ENCODE peak calls at places on chromosomes 2 and 18, in six cellular contexts. G is SJCRH30, N is psoas muscle, C is ovary, R is OCI-LY7, B is cardiac muscle cell. U is an unnamed sample.

GRCh38 chr18:26394047-26394654 is 154.2 kb downstream of the KCTD1 start:
- DNase-seq in G (no peak), N (no peak), C (no peak), R (no peak), B (no peak), U (no peak)

GRCh38 chr2:69975853-69976462 is 14.5 kb upstream of the ASPRV1 start:
- DNase-seq in G (no peak), N (no peak), C (no peak), R (no peak), B (no peak), U (no peak)

GRCh38 chr18:79868168-79868784 is 70.5 kb downstream of the KCNG2 start:
- DNase-seq in G (no peak), N (no peak), C (no peak), R (no peak), B (no peak), U (no peak)

GRCh38 chr2:40150206-40150765 is 301.6 kb downstream of the SLC8A1 start:
- DNase-seq in G (no peak), N (no peak), C (no peak), R (no peak), B (no peak), U (no peak)

GRCh38 chr2:2501454-2502108 is 170.5 kb upstream of the MYT1L start:
- DNase-seq in G (no peak), N (no peak), C (no peak), R (no peak), B (no peak), U (peak; percentile 30)

GRCh38 chr2:172806426-172807008 is 70.9 kb downstream of the RAPGEF4 start:
- DNase-seq in G (peak; percentile 77), N (no peak), C (no peak), R (peak; percentile 44), B (peak; percentile 76), U (no peak)

GRCh38 chr2:241559489-241560180 is 1.1 kb downstream of the BOK start:
- DNase-seq in G (peak; percentile 41), N (no peak), C (peak; percentile 44), R (no peak), B (peak; percentile 63), U (no peak)

GRCh38 chr2:202375006-202375610 is 1.0 kb upstream of the BMPR2 start:
- DNase-seq in G (peak; percentile 16), N (peak; percentile 79), C (peak; percentile 76), R (no peak), B (peak; percentile 93), U (peak; percentile 67)

GRCh38 chr2:23206652-23207051 is 178.3 kb upstream of the KLHL29 start:
- DNase-seq in G (no peak), N (no peak), C (no peak), R (no peak), B (no peak), U (no peak)

GRCh38 chr2:238239552-238239871 is 326 bp downstream of the HES6 start:
- DNase-seq in G (no peak), N (no peak), C (no peak), R (no peak), B (no peak), U (peak; percentile 71)

GRCh38 chr2:174059178-174059874 is 94.2 kb upstream of the SP3 start:
- DNase-seq in G (no peak), N (no peak), C (no peak), R (no peak), B (peak; percentile 35), U (no peak)

GRCh38 chr2:126658910-126659613 is 3.1 kb downstream of the GYPC start:
- DNase-seq in G (no peak), N (peak; percentile 78), C (peak; percentile 64), R (peak; percentile 78), B (peak; percentile 88), U (no peak)

GRCh38 chr2:134142341-134142738 is 111.5 kb upstream of the MGAT5 start:
- DNase-seq in G (no peak), N (no peak), C (no peak), R (no peak), B (no peak), U (no peak)

GRCh38 chr2:133652407-133652806 is 84.1 kb upstream of the NCKAP5 start:
- DNase-seq in G (no peak), N (no peak), C (no peak), R (no peak), B (peak; percentile 35), U (no peak)

GRCh38 chr2:239246723-239247122 is 154.1 kb downstream of the HDAC4 start:
- DNase-seq in G (no peak), N (peak; percentile 90), C (no peak), R (no peak), B (no peak), U (no peak)

GRCh38 chr18:62157843-62158242 is 29.0 kb downstream of the PIGN start:
- DNase-seq in G (no peak), N (no peak), C (no peak), R (no peak), B (no peak), U (no peak)

GRCh38 chr2:29196792-29197788 is 81.9 kb downstream of the CLIP4 start:
- DNase-seq in G (peak; percentile 86), N (peak; percentile 76), C (peak; percentile 77), R (peak; percentile 66), B (peak; percentile 69), U (peak; percentile 83)

DNA sequence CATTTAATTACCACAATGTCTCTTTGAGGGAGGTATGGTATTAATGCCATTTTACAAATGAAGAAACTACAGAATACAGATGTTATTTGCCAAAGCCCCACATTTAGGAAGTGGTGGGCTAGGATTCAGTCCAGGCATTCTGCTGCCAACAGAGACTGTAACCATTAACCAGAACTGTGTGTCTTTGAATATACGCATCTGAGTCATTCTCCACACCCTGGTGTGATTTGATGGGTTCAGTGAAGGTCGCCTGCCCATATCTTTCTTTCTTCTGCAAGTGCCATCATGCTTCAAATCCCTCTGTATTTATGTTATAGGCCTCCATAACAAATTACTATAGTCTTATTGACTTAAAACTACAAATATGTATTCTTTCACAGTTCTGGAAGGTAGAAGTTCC is 479.0 kb upstream of the DCC start:
- DNase-seq in G (no peak), N (no peak), C (no peak), R (no peak), B (no peak), U (no peak)
- H3K9me3 ChIP-seq in G (no peaks in the 10 kb centered on the region), N (no peaks in the 10 kb centered on the region), C (no peaks in the 10 kb centered on the region), R (no peaks in the 10 kb centered on the region), B (no peaks in the 10 kb centered on the region), U (no peaks in the 10 kb centered on the region)

DNA sequence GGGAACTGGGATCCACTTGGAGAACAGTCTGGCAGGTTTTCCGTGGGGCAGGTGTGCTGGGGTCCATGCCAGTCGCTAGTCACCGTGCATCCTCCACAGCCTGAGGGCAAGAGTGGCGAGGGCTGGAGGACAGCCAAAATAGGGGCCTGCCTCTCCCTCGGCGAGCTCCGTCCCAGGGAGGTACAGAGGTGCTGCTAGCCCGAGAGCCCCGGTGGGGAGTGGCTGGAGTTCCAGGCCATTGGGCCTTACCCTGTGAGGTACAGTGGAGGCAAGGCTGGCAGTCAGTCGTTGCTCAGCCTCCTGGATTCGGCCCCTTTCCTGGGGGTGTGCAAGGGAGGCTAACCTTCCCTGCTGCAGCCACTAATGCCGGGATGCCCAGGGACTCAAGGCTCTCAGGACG is 406.6 kb downstream of the CMPK2 start:
- DNase-seq in G (no peak), N (no peak), C (no peak), R (no peak), B (no peak), U (no peak)
- H3K4me1 ChIP-seq in G (no peaks in the 10 kb centered on the region), N (no peaks in the 10 kb centered on the region), C (no peaks in the 10 kb centered on the region), R (no peaks in the 10 kb centered on the region), B (no peaks in the 10 kb centered on the region), U (no peaks in the 10 kb centered on the region)

DNA sequence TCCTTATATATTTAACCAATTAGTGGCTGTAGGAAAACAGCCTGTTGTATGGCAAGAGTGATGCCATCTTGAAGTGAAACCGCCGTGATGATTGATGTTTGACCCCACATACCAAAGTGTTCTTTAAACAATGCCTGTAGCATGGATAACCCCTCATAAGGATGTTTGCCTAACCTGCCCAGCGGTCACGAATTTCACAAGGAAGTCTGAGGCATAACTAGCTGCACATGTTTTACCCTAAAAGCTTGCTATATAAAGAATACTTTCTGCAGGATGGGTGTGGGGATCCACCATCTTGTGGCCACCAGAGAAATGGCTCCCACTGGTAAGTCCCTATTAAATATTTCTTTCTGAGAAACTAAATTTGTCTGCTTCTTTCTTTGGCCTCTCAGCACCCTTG is 68.7 kb downstream of the ZDBF2 start:
- DNase-seq in G (no peak), N (no peak), C (no peak), R (no peak), B (no peak), U (no peak)
- H3K9me3 ChIP-seq in G (peaks cover 3% of the 10 kb centered on the region), N (no peaks in the 10 kb centered on the region), C (no peaks in the 10 kb centered on the region), R (no peaks in the 10 kb centered on the region), B (no peaks in the 10 kb centered on the region), U (no peaks in the 10 kb centered on the region)

GRCh38 chr2:121530563-121531334 is at the start of gene RNU4ATAC:
- DNase-seq in G (peak; percentile 97), N (peak; percentile 92), C (peak; percentile 82), R (peak; percentile 93), B (peak; percentile 99), U (peak; percentile 75)
- H3K4me1 ChIP-seq in G (peaks cover 17% of the 10 kb centered on the region), N (peaks cover 44% of the 10 kb centered on the region), C (peaks cover 3% of the 10 kb centered on the region), R (peaks cover 37% of the 10 kb centered on the region), B (peaks cover 22% of the 10 kb centered on the region), U (no peaks in the 10 kb centered on the region)

DNA sequence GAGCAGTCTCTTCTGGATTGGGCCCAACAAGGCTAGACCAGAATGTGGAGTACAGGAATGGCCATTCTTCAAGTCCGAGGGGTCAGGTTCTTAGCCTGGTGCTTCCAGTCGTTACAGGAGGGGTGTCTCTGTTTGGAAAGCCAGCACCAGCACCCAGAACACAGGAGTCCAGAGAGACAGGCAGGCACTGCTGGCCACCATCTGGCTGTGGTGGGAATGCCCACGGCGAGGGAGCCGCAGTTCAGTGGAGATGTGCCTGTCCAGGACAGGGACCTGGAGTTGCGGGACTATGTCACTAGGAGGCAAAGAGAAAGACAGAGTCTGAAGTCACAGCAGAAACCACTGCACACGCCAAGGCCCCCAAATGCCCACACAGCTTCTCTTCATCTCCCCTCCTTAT is 59.1 kb downstream of the TRABD2A start:
- DNase-seq in G (no peak), N (no peak), C (no peak), R (no peak), B (no peak), U (no peak)
- H3K9me3 ChIP-seq in G (no peaks in the 10 kb centered on the region), N (no peaks in the 10 kb centered on the region), C (no peaks in the 10 kb centered on the region), R (no peaks in the 10 kb centered on the region), B (no peaks in the 10 kb centered on the region), U (no peaks in the 10 kb centered on the region)

U was measured in BE2C.